ENCODE peak calls at places on chromosomes 5 and 9, in nine cellular contexts. X is T-cell; K is stimulated activated CD4-positive, alpha-beta T cell treated with anti-CD3 and anti-CD28 coated beads, Interleukin-4, amount 100 ng/mL, for 4 hours; F is fibroblast of mammary gland; A is AG08395; T is SJCRH30; I is EL; L is NCI-H82; G is activated naive CD8-positive, alpha-beta T cell treated with anti-CD3 and anti-CD28 coated beads, Interleukin-2, amount 10 ng/mL, durations not matched to agents 7 days and 5 days. H is an unnamed sample.

GRCh38 chr5:170563808-170564207 is 60.0 kb downstream of the KCNIP1 start:
- DNase-seq in X (no peak), K (no peak), F (no peak), A (no peak), T (no peak), I (no peak), L (no peak), G (no peak), H (no peak)

GRCh38 chr5:93883459-93883858 is 142.1 kb upstream of the POU5F2 start:
- DNase-seq in X (no peak), K (no peak), F (no peak), A (no peak), T (peak), I (no peak), L (no peak), G (no peak), H (no peak)

GRCh38 chr9:131494296-131494870 is 8.3 kb upstream of the POMT1 start:
- DNase-seq in X (no peak), K (no peak), F (no peak), A (no peak), T (no peak), I (no peak), L (no peak), G (no peak), H (no peak)

GRCh38 chr9:113481176-113481805 is 17.8 kb downstream of the RGS3 start:
- DNase-seq in X (no peak), K (no peak), F (no peak), A (no peak), T (no peak), I (no peak), L (no peak), G (no peak), H (no peak)

GRCh38 chr5:30501065-30501464 is 692.4 kb upstream of the CDH6 start:
- DNase-seq in X (no peak), K (no peak), F (no peak), A (no peak), T (no peak), I (no peak), L (no peak), G (no peak), H (no peak)

GRCh38 chr5:32501623-32502022 is 57.1 kb upstream of the ZFR start:
- DNase-seq in X (no peak), K (no peak), F (no peak), A (no peak), T (no peak), I (no peak), L (no peak), G (no peak), H (no peak)

GRCh38 chr5:167549763-167550162 is 741.7 kb upstream of the WWC1 start:
- DNase-seq in X (no peak), K (no peak), F (no peak), A (no peak), T (no peak), I (no peak), L (no peak), G (no peak), H (no peak)

GRCh38 chr9:136808781-136809158 is 1.0 kb downstream of the RABL6 start:
- DNase-seq in X (no peak), K (no peak), F (peak), A (peak), T (no peak), I (peak), L (peak), G (no peak), H (no peak)